ENCODE peak calls at places on chromosomes 2 and 18, in seven cellular contexts. D is fibroblast of lung; R is adipocyte; W is H7; Z is CD8-positive, alpha-beta memory T cell; Q is endothelial cell of umbilical vein; K is PC-9. A is an unnamed sample.
A peak's percentile ranks its signal among the peaks of the same experiment; 100 is the strongest.

GRCh38 chr2:231369580-231370428 is 25.7 kb upstream of the B3GNT7 start:
- DNase-seq in D (no peak), Z (peak; percentile 39), K (no peak), R (no peak), W (peak; percentile 86), Q (no peak), A (no peak)

GRCh38 chr2:219230201-219230540 is 565 bp downstream of the ANKZF1 start:
- DNase-seq in K (peak; percentile 31), Z (no peak), R (peak; percentile 73), Q (no peak), D (peak; percentile 38), W (peak; percentile 84), A (peak; percentile 53)

GRCh38 chr2:113980946-113981345 is 91.1 kb downstream of the ACTR3 start:
- DNase-seq in R (peak; percentile 14), D (no peak), K (no peak), Q (peak; percentile 63), Z (no peak), W (no peak), A (peak; percentile 23)

GRCh38 chr2:180416553-180417113 is 409.5 kb upstream of the CWC22 start:
- DNase-seq in W (no peak), Z (no peak), K (no peak), R (no peak), D (no peak), Q (no peak), A (no peak)

GRCh38 chr18:77911973-77912372 is 662.3 kb downstream of the GALR1 start:
- DNase-seq in K (no peak), D (no peak), Z (no peak), R (no peak), Q (no peak), W (no peak), A (no peak)

GRCh38 chr2:84768840-84769239 is 112.0 kb downstream of the TRABD2A start:
- DNase-seq in R (no peak), W (no peak), Z (no peak), D (no peak), K (no peak), Q (no peak), A (no peak)

GRCh38 chr2:75324716-75325291 is 125.5 kb upstream of the TACR1 start:
- DNase-seq in Z (no peak), R (no peak), D (no peak), W (no peak), K (no peak), Q (peak; percentile 43), A (no peak)

GRCh38 chr18:955379-956066 is 50.9 kb downstream of the ADCYAP1 start:
- DNase-seq in K (no peak), R (no peak), D (no peak), Q (no peak), Z (no peak), W (no peak), A (no peak)

GRCh38 chr2:152594792-152595191 is 122.5 kb downstream of the PRPF40A start:
- DNase-seq in Q (no peak), R (no peak), K (no peak), Z (no peak), D (peak; percentile 88), W (no peak), A (peak; percentile 85)

GRCh38 chr2:182581196-182581935 is 134.7 kb upstream of the DNAJC10 start:
- DNase-seq in W (no peak), Z (no peak), R (peak; percentile 36), K (no peak), Q (no peak), D (no peak), A (no peak)

GRCh38 chr2:203035879-203036470 is 21.3 kb downstream of the NBEAL1 start:
- DNase-seq in W (no peak), R (no peak), Q (no peak), K (no peak), D (no peak), Z (no peak), A (no peak)

GRCh38 chr2:550860-551259 is 126.3 kb downstream of the TMEM18 start:
- DNase-seq in W (no peak), D (no peak), K (no peak), R (no peak), Z (no peak), Q (no peak), A (no peak)

GRCh38 chr2:136179602-136179975 is 61.6 kb upstream of the CXCR4 start:
- DNase-seq in K (no peak), W (no peak), R (no peak), Q (no peak), Z (no peak), D (no peak), A (no peak)

GRCh38 chr2:70094978-70095832 is 7.9 kb downstream of the PCBP1 start:
- DNase-seq in K (no peak), Z (peak; percentile 66), R (peak; percentile 38), Q (peak; percentile 78), W (no peak), D (peak; percentile 79), A (peak; percentile 87)

GRCh38 chr2:205496777-205497176 is 185.5 kb upstream of the NRP2 start:
- DNase-seq in W (no peak), R (peak; percentile 90), D (peak; percentile 97), Q (no peak), Z (no peak), K (no peak), A (no peak)

GRCh38 chr2:237920673-237921072 is 46.1 kb upstream of the UBE2F start:
- DNase-seq in Q (no peak), R (no peak), D (no peak), K (no peak), Z (no peak), W (no peak), A (no peak)

GRCh38 chr2:120291464-120292311 is 39.0 kb downstream of the RALB start:
- DNase-seq in W (no peak), Z (no peak), D (no peak), R (no peak), Q (no peak), K (peak; percentile 88), A (no peak)

GRCh38 chr2:120290737-120291136 is 38.1 kb downstream of the RALB start:
- DNase-seq in W (no peak), Z (no peak), D (no peak), R (no peak), Q (no peak), K (no peak), A (no peak)

GRCh38 chr2:120293991-120294329 is 41.3 kb downstream of the RALB start:
- DNase-seq in Z (no peak), W (no peak), D (no peak), Q (no peak), R (no peak), K (no peak), A (no peak)

GRCh38 chr2:120289221-120289906 is 36.7 kb downstream of the RALB start:
- DNase-seq in Z (no peak), D (no peak), W (no peak), K (no peak), Q (no peak), R (peak; percentile 8), A (no peak)

GRCh38 chr2:120293123-120293990 is 40.7 kb downstream of the RALB start:
- DNase-seq in R (no peak), D (peak; percentile 60), W (no peak), K (no peak), Q (no peak), Z (no peak), A (no peak)
- H3K36me3 ChIP-seq in R (peaks cover 39% of the 10 kb centered on the region), D (peaks cover 6% of the 10 kb centered on the region), W (no peaks in the 10 kb centered on the region), K (peaks cover 48% of the 10 kb centered on the region), Q (peaks cover 19% of the 10 kb centered on the region), Z (peaks cover 5% of the 10 kb centered on the region), A (peaks cover 51% of the 10 kb centered on the region)

GRCh38 chr2:10655841-10656225 is 33.9 kb downstream of the NOL10 start:
- DNase-seq in D (no peak), R (no peak), Z (no peak), Q (no peak), K (no peak), W (no peak), A (no peak)

GRCh38 chr2:10654069-10654468 is 35.7 kb downstream of the NOL10 start:
- DNase-seq in K (peak; percentile 66), D (peak; percentile 19), W (no peak), R (peak; percentile 3), Z (peak; percentile 59), Q (peak; percentile 57), A (no peak)

GRCh38 chr2:10658041-10658913 is 31.5 kb downstream of the NOL10 start:
- DNase-seq in D (peak; percentile 59), W (no peak), Z (no peak), R (peak; percentile 76), K (peak; percentile 58), Q (no peak), A (peak; percentile 57)

GRCh38 chr2:10658914-10659257 is 30.9 kb downstream of the NOL10 start:
- DNase-seq in K (no peak), Q (no peak), R (no peak), W (no peak), Z (no peak), D (no peak), A (no peak)

GRCh38 chr2:10655074-10655840 is 34.5 kb downstream of the NOL10 start:
- DNase-seq in Z (no peak), K (no peak), Q (no peak), D (no peak), R (no peak), W (no peak), A (no peak)
- H3K36me3 ChIP-seq in Z (peaks cover 18% of the 10 kb centered on the region), K (peaks cover 47% of the 10 kb centered on the region), Q (no peaks in the 10 kb centered on the region), D (peaks cover 5% of the 10 kb centered on the region), R (peaks cover 91% of the 10 kb centered on the region), W (peaks cover 12% of the 10 kb centered on the region), A (peaks cover 65% of the 10 kb centered on the region)

GRCh38 chr2:47460766-47461165 is 57.8 kb downstream of the MSH2 start:
- DNase-seq in K (no peak), R (no peak), W (no peak), D (no peak), Q (peak; percentile 29), Z (no peak), A (no peak)
- H3K36me3 ChIP-seq in K (peaks cover 11% of the 10 kb centered on the region), R (no peaks in the 10 kb centered on the region), W (peaks cover 14% of the 10 kb centered on the region), D (no peaks in the 10 kb centered on the region), Q (no peaks in the 10 kb centered on the region), Z (peaks cover 8% of the 10 kb centered on the region), A (peaks cover 37% of the 10 kb centered on the region)

GRCh38 chr2:134433469-134433868 is 179.6 kb downstream of the MGAT5 start:
- DNase-seq in R (no peak), Q (no peak), W (no peak), Z (no peak), K (no peak), D (no peak), A (no peak)

GRCh38 chr2:134433934-134434333 is 180.1 kb downstream of the MGAT5 start:
- DNase-seq in K (no peak), D (no peak), Z (no peak), Q (no peak), W (no peak), R (no peak), A (no peak)

GRCh38 chr2:134429886-134430285 is 176.0 kb downstream of the MGAT5 start:
- DNase-seq in R (no peak), W (no peak), K (no peak), Z (no peak), Q (no peak), D (no peak), A (no peak)

GRCh38 chr2:134432438-134432883 is 178.6 kb downstream of the MGAT5 start:
- DNase-seq in Z (no peak), R (no peak), W (no peak), Q (no peak), K (peak; percentile 10), D (no peak), A (no peak)

DNA sequence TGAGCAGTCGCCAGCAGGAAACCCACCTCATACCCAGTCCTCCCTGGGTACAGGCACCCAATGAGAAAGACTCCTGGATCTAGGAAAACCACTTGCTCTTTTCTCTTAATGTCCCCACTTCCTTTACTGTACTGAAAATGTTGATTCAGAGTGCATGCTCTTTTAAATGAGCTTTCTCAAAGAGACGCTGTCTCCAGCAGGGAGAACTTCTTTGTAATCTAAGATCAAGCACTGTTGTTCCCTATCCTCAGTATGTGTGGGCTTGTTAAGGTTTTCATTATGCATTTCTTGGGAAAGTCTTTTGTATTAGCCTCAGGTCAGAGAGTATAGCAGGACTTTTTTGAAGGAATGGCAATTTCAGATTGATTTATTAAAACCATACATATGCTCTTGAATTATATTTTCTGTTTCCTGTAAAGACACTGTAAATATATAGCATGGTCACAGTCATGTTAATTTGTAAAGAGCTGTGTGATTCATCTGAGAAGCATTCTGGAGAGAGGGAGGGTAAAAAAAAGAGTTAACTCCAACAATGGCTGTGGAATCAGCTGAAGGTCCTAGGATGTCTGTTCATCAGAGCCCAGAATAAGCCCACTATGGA is 178.1 kb downstream of the MGAT5 start:
- DNase-seq in Z (no peak), Q (peak; percentile 55), R (peak; percentile 29), K (no peak), W (no peak), D (peak; percentile 40), A (no peak)
- H3K36me3 ChIP-seq in Z (peaks cover 45% of the 10 kb centered on the region), Q (no peaks in the 10 kb centered on the region), R (no peaks in the 10 kb centered on the region), K (no peaks in the 10 kb centered on the region), W (no peaks in the 10 kb centered on the region), D (peaks cover 15% of the 10 kb centered on the region), A (no peaks in the 10 kb centered on the region)